ENCODE peak calls at places on chromosomes 7 and 10, in six cellular contexts. Y, D, H, B, M and Q are unnamed samples.

GRCh38 chr7:136336932-136337331 is 359.8 kb upstream of the MTPN start:
- DNase-seq in M (no peak), H (no peak), D (no peak), Y (no peak), B (no peak), Q (no peak)

GRCh38 chr10:61643316-61643751 is 19.4 kb upstream of the CABCOCO1 start:
- DNase-seq in M (no peak), Y (peak), H (no peak), B (no peak), D (peak), Q (peak)

GRCh38 chr7:4136036-4136435 is 546.1 kb upstream of the FOXK1 start:
- DNase-seq in D (no peak), M (no peak), B (no peak), H (no peak), Y (no peak), Q (no peak)

GRCh38 chr10:58016614-58017013 is 251.1 kb downstream of the IPMK start:
- DNase-seq in M (no peak), Y (no peak), B (no peak), D (no peak), H (no peak), Q (no peak)

GRCh38 chr10:33287112-33287511 is 47.4 kb downstream of the NRP1 start:
- DNase-seq in B (no peak), D (no peak), Y (no peak), H (no peak), M (no peak), Q (no peak)

GRCh38 chr7:106451171-106451570 is 166.4 kb upstream of the NAMPT start:
- DNase-seq in H (no peak), D (no peak), M (no peak), B (no peak), Y (no peak), Q (no peak)

GRCh38 chr7:114293289-114294012 is 121.2 kb upstream of the FOXP2 start:
- DNase-seq in H (no peak), M (no peak), B (no peak), D (no peak), Y (no peak), Q (no peak)

GRCh38 chr7:5452937-5453540 is 29.4 kb upstream of the TNRC18 start:
- DNase-seq in H (no peak), D (no peak), M (peak), Y (no peak), B (no peak), Q (peak)

GRCh38 chr10:17805921-17806577 is 3.1 kb upstream of the MRC1 start:
- DNase-seq in Y (no peak), D (no peak), M (no peak), B (peak), H (no peak), Q (no peak)

GRCh38 chr10:110356628-110357245 is 52.0 kb upstream of the SMNDC1 start:
- DNase-seq in H (no peak), M (peak), B (peak), D (no peak), Y (no peak), Q (peak)

GRCh38 chr7:1736469-1736817 is 66.4 kb downstream of the ELFN1 start:
- DNase-seq in D (no peak), B (no peak), Y (no peak), H (no peak), M (no peak), Q (no peak)

GRCh38 chr10:73965890-73966768 is 31.8 kb upstream of the VCL start:
- DNase-seq in H (peak), B (no peak), M (peak), Y (peak), D (no peak), Q (peak)

GRCh38 chr10:30489291-30489823 is 55.4 kb downstream of the MAP3K8 start:
- DNase-seq in H (no peak), D (no peak), B (no peak), Y (no peak), M (no peak), Q (no peak)

GRCh38 chr10:96017227-96017687 is 26.1 kb upstream of the CCNJ start:
- DNase-seq in M (no peak), B (peak), D (peak), H (no peak), Y (peak), Q (peak)

GRCh38 chr7:1618475-1618874 is 48.6 kb upstream of the PSMG3 start:
- DNase-seq in B (no peak), Y (no peak), D (no peak), M (no peak), H (no peak), Q (no peak)

GRCh38 chr10:96271017-96271815 is at the start of gene BLNK:
- DNase-seq in H (no peak), D (no peak), M (peak), Y (no peak), B (no peak), Q (no peak)

GRCh38 chr10:34565934-34566333 is 249.2 kb downstream of the PARD3 start:
- DNase-seq in Y (no peak), M (no peak), D (no peak), B (no peak), H (no peak), Q (no peak)